ENCODE peak calls at places on chromosomes 11 and 22, in four cellular contexts. M, Q, V and H are unnamed samples.

GRCh38 chr22:38305481-38306448 is 11.5 kb downstream of the CSNK1E start:
- DNase-seq in M (peak; percentile 53), Q (no peak), V (no peak), H (no peak)

GRCh38 chr11:833849-834311 is 1.1 kb downstream of the CD151 start:
- DNase-seq in M (no peak), Q (no peak), V (no peak), H (no peak)

GRCh38 chr11:2777396-2777795 is 77.6 kb upstream of the KCNQ1OT1 start:
- DNase-seq in M (peak; percentile 6), Q (peak; percentile 3), V (no peak), H (no peak)

GRCh38 chr22:38316340-38317236 is 645 bp downstream of the CSNK1E start:
- DNase-seq in M (peak; percentile 64), Q (peak; percentile 68), V (no peak), H (peak; percentile 42)

GRCh38 chr11:125941606-125942275 is 4.1 kb upstream of the VSIG10L2 start:
- DNase-seq in M (peak; percentile 34), Q (peak; percentile 68), V (no peak), H (peak; percentile 51)

GRCh38 chr11:117182551-117182935 is 4.0 kb downstream of the SIDT2 start:
- DNase-seq in M (no peak), Q (peak; percentile 3), V (no peak), H (no peak)

GRCh38 chr11:34174411-34175041 is 69.1 kb downstream of the NAT10 start:
- DNase-seq in M (peak; percentile 73), Q (peak; percentile 83), V (no peak), H (peak; percentile 77)

GRCh38 chr11:113817626-113818025 is 38.0 kb downstream of the CLDN25 start:
- DNase-seq in M (no peak), Q (peak; percentile 30), V (no peak), H (no peak)

GRCh38 chr11:134393638-134394037 is 18.4 kb downstream of the B3GAT1 start:
- DNase-seq in M (no peak), Q (peak; percentile 17), V (no peak), H (no peak)

DNA sequence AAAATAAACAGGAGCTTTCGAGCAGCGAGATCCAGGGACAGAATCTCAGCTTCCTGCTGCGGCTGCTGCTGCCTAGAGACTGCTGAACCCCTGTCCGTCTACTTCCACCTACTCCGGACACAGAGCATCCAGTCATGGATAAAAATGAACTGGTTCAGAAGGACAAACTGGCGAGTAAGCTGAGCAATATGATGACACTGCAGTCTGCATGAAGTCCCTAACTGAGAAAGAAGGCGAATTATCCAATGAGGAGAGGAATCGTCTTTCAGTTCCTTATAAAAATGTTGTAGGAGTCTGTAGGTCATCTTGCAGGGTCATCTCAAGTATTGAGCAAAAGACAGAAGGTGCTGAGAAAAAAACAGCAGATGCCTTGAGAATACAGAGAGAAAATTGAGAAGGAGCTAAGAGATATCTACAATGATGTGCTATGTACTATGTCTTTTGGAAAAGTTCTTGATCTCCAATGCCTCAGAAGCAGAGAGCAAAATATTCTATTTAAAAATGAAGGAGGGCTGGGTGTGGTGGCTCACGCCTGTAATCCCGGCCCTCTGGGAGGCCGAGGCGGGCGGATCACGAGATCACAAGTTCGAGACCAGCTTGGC is 11.1 kb upstream of the MS4A2 start:
- DNase-seq in M (no peak), Q (no peak), V (no peak), H (no peak)
- TF ChIP-seq CTCF in M (no peak), Q (no peak), V (no peak), H (no peak)

GRCh38 chr22:34845391-34845790 is 220.6 kb upstream of the ISX start:
- DNase-seq in M (no peak), Q (no peak), V (no peak), H (no peak)

GRCh38 chr22:34841321-34841901 is 224.5 kb upstream of the ISX start:
- DNase-seq in M (no peak), Q (no peak), V (no peak), H (no peak)

GRCh38 chr22:34847072-34847471 is 218.9 kb upstream of the ISX start:
- DNase-seq in M (no peak), Q (no peak), V (no peak), H (no peak)

GRCh38 chr22:34841911-34842310 is 224.0 kb upstream of the ISX start:
- DNase-seq in M (no peak), Q (no peak), V (no peak), H (no peak)

GRCh38 chr22:34842630-34843029 is 223.3 kb upstream of the ISX start:
- DNase-seq in M (no peak), Q (no peak), V (no peak), H (no peak)
- TF ChIP-seq CTCF in M (no peak), Q (no peak), V (no peak), H (no peak)

DNA sequence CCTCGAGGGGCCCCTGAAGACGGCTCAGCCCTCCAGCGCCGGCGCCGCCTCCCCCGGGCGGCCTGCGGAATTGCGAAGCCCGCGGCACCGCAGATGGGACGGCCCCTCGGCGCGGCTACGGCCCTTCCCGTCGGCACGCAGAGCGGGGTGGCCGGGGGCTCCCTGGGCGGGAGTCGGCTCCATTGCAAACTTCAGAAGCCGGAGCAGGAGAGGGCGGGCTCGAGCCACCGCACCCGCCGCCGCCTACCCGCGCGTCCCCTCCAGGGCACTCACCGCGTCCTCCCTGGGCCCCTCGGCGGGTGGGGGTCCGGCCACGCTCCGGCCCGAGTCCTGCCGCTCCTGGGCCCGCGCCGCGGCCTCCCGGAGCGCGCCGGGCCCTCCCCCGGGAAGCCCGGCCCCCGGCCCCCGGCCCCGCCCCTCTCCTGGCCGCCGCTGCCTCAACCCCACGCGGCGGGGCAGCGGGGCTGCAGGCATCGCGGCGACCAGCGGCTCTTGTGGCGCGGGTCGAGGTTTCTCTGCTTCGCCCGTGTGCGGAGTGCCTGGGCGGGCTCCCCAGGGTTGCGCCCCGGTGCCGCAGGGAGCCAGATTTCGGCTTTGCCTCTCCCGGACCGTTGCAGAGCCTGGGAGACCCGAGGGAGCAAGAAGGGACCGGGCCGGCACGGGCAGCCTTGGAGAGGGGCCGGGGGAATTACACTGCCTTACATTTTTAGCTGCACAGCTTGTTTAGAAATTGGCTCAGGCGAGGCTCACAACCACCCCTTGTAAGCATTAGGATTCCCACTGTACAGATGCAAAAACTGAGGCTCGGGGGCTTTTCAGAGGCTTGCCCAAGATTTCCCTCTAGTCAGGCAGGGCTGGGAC is at the start of gene PACSIN3:
- DNase-seq in M (peak; percentile 35), Q (no peak), V (no peak), H (peak; percentile 55)
- TF ChIP-seq CTCF in M (no peak), Q (peak; percentile 33), V (no peak), H (no peak)

GRCh38 chr22:50696799-50697561 is 24.4 kb downstream of the SHANK3 start:
- DNase-seq in M (no peak), Q (no peak), V (no peak), H (peak; percentile 50)
- TF ChIP-seq CTCF in M (peak; percentile 55), Q (peak; percentile 48), V (peak; percentile 68), H (peak; percentile 69)

DNA sequence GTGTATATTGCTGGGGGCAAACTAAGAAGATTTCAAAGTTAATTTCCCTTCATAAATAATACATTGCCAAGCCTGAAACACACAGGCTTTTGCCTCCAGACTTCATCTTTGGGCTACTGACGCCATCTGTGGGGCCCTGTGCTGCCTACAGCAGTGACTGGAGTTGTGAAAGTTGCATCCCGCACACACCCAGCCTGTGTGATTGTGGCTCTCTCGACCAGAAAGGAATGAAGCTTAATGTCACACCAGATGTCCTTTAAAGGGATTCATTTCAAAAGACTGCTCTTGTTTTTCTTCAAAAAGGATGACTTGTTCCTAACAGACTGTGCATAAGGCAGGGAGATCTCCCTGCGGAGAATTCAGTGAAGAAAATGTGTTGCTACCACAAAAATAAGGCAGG is 210.5 kb downstream of the FAM181B start:
- DNase-seq in M (no peak), Q (no peak), V (no peak), H (no peak)
- TF ChIP-seq CTCF in M (no peak), Q (no peak), V (no peak), H (no peak)

GRCh38 chr11:48184452-48184851 is 32.2 kb upstream of the OR4B1 start:
- DNase-seq in M (no peak), Q (no peak), V (no peak), H (no peak)
- TF ChIP-seq CTCF in M (no peak), Q (no peak), V (no peak), H (no peak)

GRCh38 chr22:48943567-48944432 is 883.9 kb downstream of the BRD1 start:
- DNase-seq in M (no peak), Q (no peak), V (no peak), H (peak; percentile 39)
- TF ChIP-seq CTCF in M (no peak), Q (peak; percentile 12), V (no peak), H (peak; percentile 71)